ENCODE peak calls at places on chromosomes 4 and X, in nine cellular contexts. C, A, V, B, H, Y, J, W and F are unnamed samples.

GRCh38 chr4:76696109-76696508 is 201.8 kb downstream of the SOWAHB start:
- DNase-seq in A (no peak), W (no peak), Y (peak; percentile 98), J (no peak), C (peak; percentile 57), V (peak; percentile 98), H (no peak), B (no peak), F (peak; percentile 8)

GRCh38 chrX:77953708-77954107 is 15.7 kb downstream of the PGAM4 start:
- DNase-seq in Y (no peak), C (peak; percentile 32), J (no peak), A (no peak), H (no peak), B (no peak), W (no peak), V (no peak), F (peak; percentile 54)

GRCh38 chr4:118221193-118221800 is 131.5 kb downstream of the PRSS12 start:
- DNase-seq in V (no peak), C (no peak), W (no peak), A (no peak), H (no peak), J (no peak), Y (no peak), B (no peak), F (no peak)

GRCh38 chrX:20947411-20947912 is 426.8 kb upstream of the CNKSR2 start:
- DNase-seq in A (no peak), B (no peak), C (no peak), V (peak; percentile 32), Y (peak; percentile 8), H (no peak), W (no peak), J (no peak), F (no peak)

GRCh38 chrX:155767101-155767878 is 113.9 kb upstream of the VAMP7 start:
- DNase-seq in A (no peak), Y (peak; percentile 87), J (peak; percentile 79), H (peak; percentile 71), C (peak; percentile 68), V (peak; percentile 76), W (peak; percentile 25), B (peak; percentile 36), F (peak; percentile 51)

GRCh38 chr4:74441744-74442143 is 3.2 kb upstream of the AREG start:
- DNase-seq in W (no peak), Y (no peak), V (no peak), C (no peak), J (no peak), H (no peak), A (no peak), B (no peak), F (peak; percentile 69)

GRCh38 chr4:118865091-118865708 is 23.5 kb upstream of the SYNPO2 start:
- DNase-seq in V (peak; percentile 73), J (peak; percentile 78), A (peak; percentile 38), Y (peak; percentile 80), W (peak; percentile 62), H (peak; percentile 64), C (peak; percentile 71), B (peak; percentile 68), F (peak; percentile 69)

GRCh38 chr4:189088783-189089182 is 851.9 kb upstream of the FRG1 start:
- DNase-seq in V (no peak), Y (no peak), C (peak; percentile 8), W (no peak), J (no peak), H (no peak), B (no peak), A (no peak), F (no peak)

GRCh38 chrX:129980043-129980442 is 2.4 kb upstream of the BCORL1 start:
- DNase-seq in B (no peak), Y (no peak), H (no peak), C (peak; percentile 29), W (peak; percentile 65), V (peak; percentile 48), J (peak; percentile 44), A (no peak), F (no peak)

GRCh38 chr4:181319629-181320028 is 923.6 kb upstream of the TENM3 start:
- DNase-seq in Y (peak; percentile 44), W (no peak), V (peak; percentile 8), A (no peak), H (no peak), B (no peak), C (no peak), J (no peak), F (no peak)

GRCh38 chrX:150693782-150694574 is 782 bp downstream of the MTMR1 start:
- DNase-seq in A (peak; percentile 93), V (peak; percentile 52), W (peak; percentile 82), B (peak; percentile 87), H (peak; percentile 8), Y (peak; percentile 74), J (peak; percentile 65), C (peak; percentile 80), F (peak; percentile 91)

GRCh38 chr4:185933078-185933581 is 121.1 kb upstream of the SORBS2 start:
- DNase-seq in H (no peak), C (peak; percentile 80), V (no peak), J (no peak), W (no peak), A (no peak), Y (no peak), B (no peak), F (peak; percentile 28)

GRCh38 chr4:8860096-8860891 is 11.3 kb downstream of the HMX1 start:
- DNase-seq in J (no peak), C (no peak), Y (peak; percentile 76), W (no peak), V (peak; percentile 68), A (no peak), B (no peak), H (no peak), F (no peak)
- H3K4me2 ChIP-seq in J (peak overlapping the region; percentile 77), C (no peak overlapping the region), Y (peak overlapping the region; percentile 78), W (no peak overlapping the region), V (peak overlapping the region; percentile 80), A (no peak overlapping the region), B (no peak overlapping the region), H (no peak overlapping the region), F (no peak overlapping the region)

GRCh38 chr4:153490985-153491483 is 24.9 kb downstream of the TMEM131L start:
- DNase-seq in A (no peak), B (no peak), V (no peak), Y (no peak), C (no peak), J (no peak), W (no peak), H (no peak), F (no peak)
- H4K20me1 ChIP-seq in A (peaks cover 76% of the 10 kb centered on the region), B (no peaks in the 10 kb centered on the region), V (peaks cover 47% of the 10 kb centered on the region), Y (no peaks in the 10 kb centered on the region), C (no peaks in the 10 kb centered on the region), J (no peaks in the 10 kb centered on the region), W (no peaks in the 10 kb centered on the region), H (no peaks in the 10 kb centered on the region), F (no peaks in the 10 kb centered on the region)

GRCh38 chr4:38574559-38575333 is 89.3 kb upstream of the KLF3 start:
- DNase-seq in Y (no peak), B (no peak), W (no peak), H (no peak), J (no peak), C (peak; percentile 40), V (no peak), A (no peak), F (no peak)
- TF ChIP-seq EZH2phosphoT487 in Y (no peak), B (no peak), W (no peak), H (no peak), J (no peak), C (no peak), V (no peak), A (no peak), F (no peak)

DNA sequence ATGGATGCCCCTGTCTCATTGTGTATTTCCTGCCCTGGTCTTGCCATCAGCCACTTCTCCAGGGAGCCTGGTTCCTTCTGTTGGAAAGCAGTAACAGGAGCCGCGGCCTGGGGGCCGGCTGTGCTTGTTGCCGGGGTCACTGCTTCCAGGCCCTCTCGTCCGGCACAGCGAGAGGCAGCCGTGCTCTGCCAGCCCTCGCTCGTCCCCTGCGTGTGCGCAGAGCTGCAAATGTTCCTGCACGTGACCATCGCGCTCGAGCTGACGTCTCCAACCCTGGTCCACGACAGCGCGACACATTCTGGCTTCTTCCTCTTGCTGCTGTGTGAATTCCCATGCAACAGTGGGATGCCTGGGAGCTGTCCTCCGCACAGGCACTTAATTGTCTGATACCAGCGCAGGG is 12.2 kb downstream of the PDE6B start:
- DNase-seq in W (no peak), C (no peak), J (no peak), Y (no peak), H (no peak), V (no peak), B (no peak), A (no peak), F (no peak)
- H3K4me2 ChIP-seq in W (no peak overlapping the region), C (no peak overlapping the region), J (no peak overlapping the region), Y (no peak overlapping the region), H (no peak overlapping the region), V (no peak overlapping the region), B (no peak overlapping the region), A (no peak overlapping the region), F (no peak overlapping the region)

DNA sequence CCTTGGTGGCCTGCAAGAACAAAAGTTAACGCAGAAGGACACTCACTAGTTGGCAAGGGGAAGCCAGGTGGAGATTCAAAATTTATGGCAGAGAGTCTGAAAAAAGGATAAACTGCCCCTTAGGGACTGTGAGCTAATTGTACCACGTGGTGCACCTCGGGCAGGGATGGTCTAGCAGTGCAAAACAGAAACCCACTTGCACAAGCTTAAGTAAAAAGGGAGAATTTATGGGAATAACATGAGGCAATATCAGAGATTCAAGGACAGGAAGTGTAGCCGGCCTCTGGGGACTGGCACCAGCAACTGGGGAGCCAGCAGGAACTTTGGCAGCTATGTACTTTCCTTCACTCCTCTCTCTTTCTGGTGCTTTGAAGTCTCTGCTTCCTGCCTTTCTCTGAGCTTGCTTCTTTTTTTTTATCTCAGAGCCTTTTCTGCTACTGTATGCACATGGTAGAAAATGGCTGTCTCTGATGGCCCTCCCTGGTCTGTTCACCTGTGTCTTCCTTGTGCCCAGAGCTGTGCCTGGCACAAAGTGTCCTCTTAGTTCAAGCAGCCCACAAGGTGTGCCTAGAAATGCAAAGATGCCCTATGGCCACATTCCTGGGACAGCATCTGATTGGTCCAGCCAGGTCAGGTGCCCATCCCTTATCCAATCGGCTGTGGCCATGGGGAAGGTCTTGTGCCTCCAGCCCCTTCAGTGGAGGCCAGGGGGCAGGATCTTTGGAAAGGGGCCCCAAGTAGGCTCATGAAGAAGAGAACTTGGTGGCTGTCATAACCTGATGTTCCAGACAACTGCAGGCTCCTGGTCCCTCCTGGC is 114.8 kb upstream of the ATP6AP2 start:
- DNase-seq in J (no peak), C (no peak), Y (no peak), W (no peak), A (peak; percentile 5), H (no peak), V (no peak), B (no peak), F (no peak)
- H4K20me1 ChIP-seq in J (no peaks in the 10 kb centered on the region), C (no peaks in the 10 kb centered on the region), Y (no peaks in the 10 kb centered on the region), W (no peaks in the 10 kb centered on the region), A (no peaks in the 10 kb centered on the region), H (no peaks in the 10 kb centered on the region), V (no peaks in the 10 kb centered on the region), B (no peaks in the 10 kb centered on the region), F (no peaks in the 10 kb centered on the region)